ENCODE peak calls at places on chromosomes 11 and 22, in six cellular contexts. C is left cardiac atrium; A is CD4-positive, alpha-beta T cell; R is caudate nucleus; Y is RKO; K is AML-193. D is an unnamed sample.

GRCh38 chr11:103494491-103494890 is 385.3 kb downstream of the DYNC2H1 start:
- DNase-seq in K (no peak), C (no peak), Y (no peak), R (no peak), A (no peak), D (no peak)

GRCh38 chr11:65770951-65771567 is 9.7 kb downstream of the AP5B1 start:
- DNase-seq in K (no peak), Y (no peak), A (no peak), C (no peak), R (no peak), D (no peak)

GRCh38 chr11:84396521-84396920 is 1110.4 kb upstream of the CCDC90B start:
- DNase-seq in K (no peak), A (no peak), C (no peak), Y (no peak), R (no peak), D (no peak)

GRCh38 chr11:35029979-35030378 is 109.0 kb upstream of the CD44 start:
- DNase-seq in C (no peak), K (peak), A (no peak), R (no peak), Y (peak), D (no peak)

GRCh38 chr11:5705688-5706087 is 16.1 kb downstream of the TRIM22 start:
- DNase-seq in K (no peak), Y (peak), R (no peak), C (no peak), A (no peak), D (no peak)

GRCh38 chr22:19878461-19879247 is 24.0 kb upstream of the GNB1L start:
- DNase-seq in A (no peak), K (no peak), C (peak), Y (no peak), R (no peak), D (no peak)

GRCh38 chr11:130612291-130612802 is 163.9 kb downstream of the ADAMTS15 start:
- DNase-seq in C (no peak), Y (no peak), R (no peak), A (no peak), K (no peak), D (no peak)

GRCh38 chr11:125923012-125923579 is 18.8 kb downstream of the DDX25 start:
- DNase-seq in C (peak), A (peak), Y (peak), K (peak), R (no peak), D (peak)

GRCh38 chr11:119590651-119591308 is 138.2 kb downstream of the NECTIN1 start:
- DNase-seq in C (no peak), Y (no peak), A (no peak), K (no peak), R (peak), D (no peak)

GRCh38 chr11:78416285-78417174 is 1.1 kb downstream of the GAB2 start:
- DNase-seq in R (peak), Y (peak), C (peak), A (peak), K (peak), D (peak)

GRCh38 chr11:104164028-104164520 is at the start of gene PDGFD:
- DNase-seq in R (peak), C (peak), A (no peak), Y (no peak), K (no peak), D (no peak)

GRCh38 chr22:49093192-49093880 is 734.3 kb downstream of the BRD1 start:
- DNase-seq in C (peak), A (no peak), R (no peak), Y (no peak), K (no peak), D (no peak)

GRCh38 chr22:40583058-40583741 is 53.3 kb downstream of the MRTFA start:
- DNase-seq in A (no peak), C (no peak), R (no peak), K (no peak), Y (no peak), D (peak)

GRCh38 chr11:6531267-6531752 is 34.2 kb downstream of the DNHD1 start:
- DNase-seq in K (peak), R (no peak), A (no peak), C (no peak), Y (peak), D (no peak)

GRCh38 chr11:113562981-113563461 is 87.8 kb upstream of the DRD2 start:
- DNase-seq in R (no peak), A (no peak), C (no peak), K (no peak), Y (no peak), D (no peak)

D was measured in T-helper 1 cell.